ENCODE peak calls at places on chromosomes 7 and 10, in four cellular contexts. R is tibial artery, I is GM12878, U is upper lobe of left lung. X is an unnamed sample.
A peak's percentile ranks its signal among the peaks of the same experiment; 100 is the strongest.

GRCh38 chr7:22712999-22713398 is 14.0 kb upstream of the IL6 start:
- DNase-seq in I (no peak), R (no peak), U (no peak), X (no peak)

GRCh38 chr10:99799613-99800012 is 17.2 kb downstream of the ABCC2 start:
- DNase-seq in I (no peak), R (no peak), U (no peak), X (no peak)

GRCh38 chr10:73867871-73868631 is 6.3 kb downstream of the CAMK2G start:
- DNase-seq in I (no peak), U (no peak), R (no peak), X (no peak)

GRCh38 chr7:122887198-122887597 is 938 bp upstream of the CADPS2 start:
- DNase-seq in I (no peak), U (peak; percentile 1), R (peak; percentile 79), X (peak; percentile 60)

GRCh38 chr10:13709931-13710690 is 123.3 kb downstream of the PRPF18 start:
- DNase-seq in R (no peak), U (peak; percentile 36), I (no peak), X (no peak)

GRCh38 chr7:131249003-131249402 is 78.7 kb upstream of the MKLN1 start:
- DNase-seq in I (no peak), U (no peak), R (peak; percentile 91), X (no peak)

GRCh38 chr10:80447618-80448190 is 6.4 kb upstream of the TSPAN14 start:
- DNase-seq in U (no peak), R (peak; percentile 29), I (no peak), X (no peak)

GRCh38 chr10:74977913-74978847 is 133.3 kb upstream of the SAMD8 start:
- DNase-seq in R (no peak), I (peak; percentile 86), U (no peak), X (no peak)

GRCh38 chr10:109861051-109861450 is 62.3 kb downstream of the XPNPEP1 start:
- DNase-seq in U (no peak), I (no peak), R (no peak), X (no peak)

GRCh38 chr10:124003070-124003419 is 90.4 kb downstream of the CHST15 start:
- DNase-seq in I (no peak), R (no peak), U (no peak), X (peak; percentile 16)

GRCh38 chr10:103202319-103202718 is 9.2 kb upstream of the NT5C2 start:
- DNase-seq in U (no peak), I (no peak), R (no peak), X (no peak)

GRCh38 chr10:82438277-82438676 is 563.3 kb downstream of the NRG3 start:
- DNase-seq in I (no peak), U (no peak), R (no peak), X (no peak)

GRCh38 chr10:16509996-16510395 is 11.7 kb downstream of the C1QL3 start:
- DNase-seq in U (no peak), R (no peak), I (no peak), X (no peak)

GRCh38 chr10:125559210-125559609 is 123.8 kb downstream of the TEX36 start:
- DNase-seq in U (no peak), R (no peak), I (peak; percentile 8), X (no peak)

GRCh38 chr7:151057737-151057988 is at the start of gene CDK5:
- DNase-seq in R (no peak), U (no peak), I (no peak), X (no peak)

GRCh38 chr10:73814896-73815718 is 3.7 kb upstream of the NDST2 start:
- DNase-seq in R (no peak), I (no peak), U (peak; percentile 80), X (no peak)

GRCh38 chr10:60964257-60965235 is 20.6 kb upstream of the RHOBTB1 start:
- DNase-seq in U (no peak), R (peak; percentile 77), I (no peak), X (peak; percentile 51)

GRCh38 chr10:64173826-64174225 is 652.6 kb downstream of the REEP3 start:
- DNase-seq in I (no peak), R (no peak), U (no peak), X (no peak)

GRCh38 chr10:101310528-101311439 is 43.2 kb upstream of the BTRC start:
- DNase-seq in U (peak; percentile 72), R (no peak), I (no peak), X (peak; percentile 67)

DNA sequence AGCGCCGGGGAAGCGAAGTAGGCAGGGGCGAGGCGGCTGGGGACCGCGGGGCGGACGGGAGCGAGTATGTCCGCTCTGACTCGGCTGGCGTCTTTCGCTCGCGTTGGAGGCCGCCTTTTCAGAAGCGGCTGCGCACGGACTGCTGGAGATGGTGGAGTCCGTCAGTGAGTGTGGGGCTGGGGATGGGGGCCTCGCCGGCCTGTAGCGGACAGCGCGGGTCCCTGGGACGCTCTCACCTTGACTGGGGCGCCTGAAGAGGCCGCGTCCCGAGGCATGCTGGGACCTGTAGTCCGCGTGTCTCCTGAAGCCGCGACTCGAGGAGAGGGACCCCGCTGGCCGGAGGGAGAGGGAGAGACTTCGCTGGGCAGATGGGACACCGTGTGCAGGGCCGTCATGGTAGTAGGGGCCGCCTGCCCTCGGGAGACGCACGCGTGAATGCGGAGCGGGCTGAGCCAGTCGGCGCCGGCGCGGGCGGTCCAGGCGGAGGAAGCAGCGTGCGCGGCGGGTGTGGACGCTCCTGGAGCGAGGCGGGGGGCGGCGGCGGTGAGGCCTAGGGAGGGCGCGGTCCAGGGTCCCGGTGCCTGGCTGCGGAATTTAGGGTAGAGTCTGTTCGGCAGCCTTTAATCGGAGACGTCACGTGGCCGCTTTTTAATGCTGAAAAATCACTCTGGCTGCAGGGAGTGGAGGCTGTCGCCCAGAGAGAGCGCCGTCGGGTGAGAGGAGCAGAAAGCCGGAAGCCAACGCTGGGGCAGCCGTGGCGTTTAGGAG is at the start of gene NDUFB2:
- DNase-seq in U (peak; percentile 100), I (peak; percentile 57), R (peak; percentile 80), X (peak; percentile 95)
- TF ChIP-seq CTCF in U (no peak), I (no peak), R (no peak), X (no peak)

GRCh38 chr10:44990302-44990655 is 10.4 kb upstream of the ZNF22 start:
- DNase-seq in U (no peak), I (no peak), R (no peak), X (no peak)
- TF ChIP-seq CTCF in U (no peak), I (no peak), R (no peak), X (no peak)

DNA sequence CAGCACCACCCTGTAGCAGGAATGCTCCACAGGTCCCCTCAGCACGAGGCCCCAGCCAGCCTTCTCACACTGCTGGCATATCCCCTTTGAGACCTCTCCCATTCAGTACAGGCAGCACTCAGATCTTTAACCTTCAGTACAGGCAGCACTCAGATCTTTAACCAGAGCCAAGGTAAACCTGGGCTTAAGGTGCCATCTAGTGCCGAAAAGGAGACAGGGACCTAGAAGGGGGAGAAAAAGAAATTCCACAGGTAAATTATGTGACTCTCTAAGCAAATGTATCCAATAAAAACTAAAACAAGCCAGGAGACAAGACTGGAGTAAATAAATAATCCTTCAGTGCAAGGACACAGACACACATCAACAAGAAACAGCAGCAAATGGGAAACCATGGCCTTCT is 358.6 kb downstream of the PTPRN2 start:
- DNase-seq in U (no peak), I (no peak), R (no peak), X (no peak)
- TF ChIP-seq CTCF in U (no peak), I (no peak), R (no peak), X (no peak)

DNA sequence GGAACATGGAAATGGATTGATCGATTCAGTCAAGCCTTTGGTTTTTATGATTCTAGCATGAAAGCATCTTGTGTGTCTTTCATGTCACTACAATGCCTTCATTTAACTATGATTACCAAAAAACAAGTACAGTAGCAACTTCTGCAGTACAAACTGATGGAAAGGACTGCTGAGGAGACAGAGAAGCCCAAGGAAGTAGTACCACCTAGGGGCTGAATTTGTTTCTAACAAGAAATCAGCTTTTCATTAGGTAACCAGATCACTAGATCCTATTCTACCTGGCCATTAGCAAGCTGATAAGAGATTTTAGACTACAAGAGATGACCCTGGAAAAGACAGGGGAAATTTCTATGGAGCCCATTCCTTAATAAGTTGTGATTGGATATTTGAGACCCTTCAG is 3.2 kb upstream of the IFIT1 start:
- DNase-seq in U (no peak), I (no peak), R (no peak), X (no peak)
- TF ChIP-seq CTCF in U (peak; percentile 17), I (peak; percentile 31), R (peak; percentile 43), X (no peak)

GRCh38 chr10:69644658-69645295 is 14.7 kb downstream of the FAM241B start:
- DNase-seq in R (peak; percentile 75), U (no peak), I (no peak), X (peak; percentile 79)
- TF ChIP-seq CTCF in R (peak; percentile 93), U (peak; percentile 77), I (peak; percentile 68), X (peak; percentile 90)